ENCODE peak calls at places on chromosome 21, in seven cellular contexts. W is fibroblast of lung, S is hepatocyte, L is neural progenitor cell, G is HepG2, E is DND-41, V is GM23248. D is an unnamed sample.
A peak's percentile ranks its signal among the peaks of the same experiment; 100 is the strongest.

GRCh38 chr21:27571706-27572105 is 604.8 kb upstream of the ADAMTS5 start:
- DNase-seq in W (peak; percentile 85), S (no peak), L (no peak), G (no peak), E (no peak), V (peak; percentile 67), D (peak; percentile 93)

GRCh38 chr21:23939369-23940065 is 1667.8 kb downstream of the MRPL39 start:
- DNase-seq in W (no peak), S (no peak), L (no peak), G (no peak), E (no peak), V (no peak), D (no peak)

GRCh38 chr21:32712043-32712442 is 15.8 kb downstream of the SYNJ1 start:
- DNase-seq in W (peak; percentile 15), S (no peak), L (no peak), G (no peak), E (peak; percentile 17), V (no peak), D (no peak)

GRCh38 chr21:39373634-39374033 is 24.7 kb upstream of the HMGN1 start:
- DNase-seq in W (peak; percentile 34), S (peak; percentile 69), L (peak; percentile 55), G (peak; percentile 62), E (no peak), V (peak; percentile 58), D (peak; percentile 58)

GRCh38 chr21:25441835-25442234 is 165.4 kb downstream of the MRPL39 start:
- DNase-seq in W (no peak), S (no peak), L (no peak), G (no peak), E (no peak), V (no peak), D (no peak)

GRCh38 chr21:43865471-43866181 is 603 bp downstream of the AGPAT3 start:
- DNase-seq in W (peak; percentile 26), S (peak; percentile 65), L (peak; percentile 50), G (no peak), E (peak; percentile 66), V (peak; percentile 66), D (peak; percentile 30)

GRCh38 chr21:30482130-30482529 is 2.0 kb upstream of the KRTAP19-1 start:
- DNase-seq in W (no peak), S (no peak), L (no peak), G (no peak), E (no peak), V (no peak), D (peak; percentile 87)

GRCh38 chr21:46142581-46143473 is 12.6 kb downstream of the FTCD start:
- DNase-seq in W (no peak), S (no peak), L (no peak), G (no peak), E (peak; percentile 29), V (no peak), D (no peak)

GRCh38 chr21:44047996-44048560 is 36.0 kb downstream of the TRAPPC10 start:
- DNase-seq in W (no peak), S (no peak), L (no peak), G (no peak), E (no peak), V (no peak), D (no peak)

GRCh38 chr21:41316641-41317392 is at the start of gene FAM3B:
- DNase-seq in W (no peak), S (peak; percentile 69), L (peak; percentile 69), G (no peak), E (no peak), V (no peak), D (no peak)

GRCh38 chr21:41318218-41318617 is 1.6 kb downstream of the FAM3B start:
- DNase-seq in W (no peak), S (no peak), L (no peak), G (no peak), E (no peak), V (no peak), D (no peak)

GRCh38 chr21:41317458-41317857 is 857 bp downstream of the FAM3B start:
- DNase-seq in W (no peak), S (no peak), L (no peak), G (no peak), E (no peak), V (no peak), D (no peak)

GRCh38 chr21:41315726-41316125 is 875 bp upstream of the FAM3B start:
- DNase-seq in W (no peak), S (no peak), L (no peak), G (no peak), E (no peak), V (no peak), D (no peak)

DNA sequence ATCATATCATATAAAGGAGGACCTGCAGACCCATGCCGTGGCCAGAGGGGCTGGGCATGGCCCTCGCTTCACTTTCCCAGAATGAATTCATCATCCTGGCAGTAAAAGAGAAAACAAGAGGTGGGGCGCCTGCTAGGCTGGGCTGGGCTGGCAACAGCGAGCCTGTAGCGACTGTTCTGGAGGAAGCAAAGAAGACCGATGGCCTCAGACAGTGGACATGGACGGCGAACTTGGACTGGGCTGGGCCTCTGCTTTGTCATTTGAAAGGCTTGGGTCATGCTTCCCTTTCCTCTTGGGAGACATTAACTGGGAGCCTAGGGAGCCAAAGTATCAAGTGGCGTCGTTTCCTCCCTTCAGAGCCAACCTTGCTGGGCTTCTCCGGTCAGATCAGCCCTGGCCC is 401 bp upstream of the FAM3B start:
- DNase-seq in W (no peak), S (no peak), L (no peak), G (no peak), E (no peak), V (no peak), D (no peak)
- TF ChIP-seq EZH2 in W (peak; percentile 49), S (no peak), L (no peak), G (no peak), E (no peak), V (no peak), D (no peak)

GRCh38 chr21:15539376-15539775 is 190.4 kb upstream of the USP25 start:
- DNase-seq in W (no peak), S (no peak), L (no peak), G (no peak), E (no peak), V (no peak), D (no peak)

GRCh38 chr21:15543473-15543872 is 186.3 kb upstream of the USP25 start:
- DNase-seq in W (no peak), S (no peak), L (no peak), G (peak; percentile 48), E (no peak), V (no peak), D (peak; percentile 6)
- H3K9me3 ChIP-seq in W (no peaks in the 10 kb centered on the region), S (no peaks in the 10 kb centered on the region), L (no peaks in the 10 kb centered on the region), G (no peaks in the 10 kb centered on the region), E (no peaks in the 10 kb centered on the region), V (no peaks in the 10 kb centered on the region), D (no peaks in the 10 kb centered on the region)

GRCh38 chr21:34958040-34958439 is 91.1 kb downstream of the RUNX1 start:
- DNase-seq in W (no peak), S (no peak), L (no peak), G (no peak), E (no peak), V (no peak), D (no peak)
- H3K4me1 ChIP-seq in W (no peaks in the 10 kb centered on the region), S (no peaks in the 10 kb centered on the region), L (peaks cover 12% of the 10 kb centered on the region), G (peaks cover 19% of the 10 kb centered on the region), E (peaks cover 55% of the 10 kb centered on the region), V (no peaks in the 10 kb centered on the region), D (no peaks in the 10 kb centered on the region)

DNA sequence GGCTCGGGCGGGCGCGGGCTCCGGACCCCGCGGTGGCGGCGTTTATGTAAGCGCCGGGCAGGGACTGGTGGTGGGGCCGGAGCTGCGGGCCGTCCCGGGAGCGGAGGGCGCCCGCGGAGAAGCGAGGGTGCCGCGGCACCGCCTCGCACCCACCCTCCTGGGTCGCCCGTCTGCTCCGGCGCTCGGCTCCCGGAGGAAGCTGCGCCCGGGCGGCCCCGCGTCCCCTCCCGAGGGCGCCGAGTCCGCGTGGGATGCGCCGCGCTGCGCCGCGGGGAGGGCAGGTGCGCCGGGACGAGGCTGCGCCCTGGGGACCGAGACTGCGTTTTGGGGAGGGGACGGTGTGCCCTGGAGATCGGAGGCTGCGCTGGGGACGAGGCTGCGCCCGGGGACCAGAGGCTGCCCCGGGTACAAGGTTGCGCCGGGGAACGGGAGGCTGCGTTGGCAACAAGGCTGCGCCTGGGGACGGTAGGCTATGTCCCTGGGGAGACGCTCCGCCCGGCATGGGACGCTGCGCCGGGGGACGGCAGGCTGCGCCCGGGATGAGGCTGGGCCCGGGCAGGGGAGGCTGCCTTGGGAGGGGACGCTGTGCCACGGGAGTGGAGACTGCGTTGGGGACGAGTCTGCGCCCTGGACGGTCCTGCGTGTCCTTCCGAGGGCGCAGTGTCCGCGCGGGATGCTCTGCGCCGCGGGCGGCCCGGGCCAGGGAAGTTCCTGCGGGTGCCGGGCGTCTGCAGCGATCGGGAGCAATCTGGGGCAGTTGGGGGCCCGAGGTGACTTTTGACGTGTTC is 632 bp downstream of the ADARB1 start:
- DNase-seq in W (peak; percentile 51), S (peak; percentile 37), L (peak; percentile 71), G (no peak), E (peak; percentile 42), V (peak; percentile 52), D (peak; percentile 60)
- TF ChIP-seq EZH2 in W (peak; percentile 63), S (no peak), L (peak; percentile 75), G (no peak), E (peak; percentile 82), V (no peak), D (no peak)

GRCh38 chr21:42651515-42652401 is 1.7 kb upstream of the PDE9A start:
- DNase-seq in W (no peak), S (no peak), L (no peak), G (no peak), E (no peak), V (no peak), D (no peak)
- H3K9me3 ChIP-seq in W (no peaks in the 10 kb centered on the region), S (no peaks in the 10 kb centered on the region), L (no peaks in the 10 kb centered on the region), G (no peaks in the 10 kb centered on the region), E (no peaks in the 10 kb centered on the region), V (no peaks in the 10 kb centered on the region), D (no peaks in the 10 kb centered on the region)